ENCODE peak calls at places on chromosomes 13 and 19, in ten cellular contexts. K, A, W, G, X, T, R, H, J and I are unnamed samples.

GRCh38 chr13:41458187-41458938 is 1.0 kb downstream of the RGCC start:
- DNase-seq in K (peak; percentile 16), A (no peak), W (no peak), G (peak; percentile 51), X (peak; percentile 52), T (peak; percentile 91), R (no peak), H (peak; percentile 67), J (no peak), I (no peak)

GRCh38 chr19:55147408-55148251 is 1.4 kb downstream of the TNNT1 start:
- DNase-seq in K (no peak), A (no peak), W (no peak), G (no peak), X (no peak), T (no peak), R (no peak), H (no peak), J (no peak), I (no peak)

GRCh38 chr13:67095621-67096020 is 134.5 kb downstream of the PCDH9 start:
- DNase-seq in K (no peak), A (no peak), W (no peak), G (no peak), X (peak; percentile 2), T (no peak), R (no peak), H (no peak), J (no peak), I (no peak)

GRCh38 chr13:40146586-40147240 is 491.3 kb downstream of the COG6 start:
- DNase-seq in K (no peak), A (no peak), W (no peak), G (no peak), X (peak; percentile 38), T (no peak), R (no peak), H (no peak), J (no peak), I (no peak)

GRCh38 chr19:47005164-47005641 is 14.4 kb upstream of the NPAS1 start:
- DNase-seq in K (no peak), A (peak; percentile 54), W (no peak), G (peak; percentile 47), X (no peak), T (no peak), R (no peak), H (no peak), J (no peak), I (no peak)

GRCh38 chr13:93984876-93985275 is 494.6 kb downstream of the DCT start:
- DNase-seq in K (no peak), A (no peak), W (no peak), G (no peak), X (no peak), T (no peak), R (no peak), H (no peak), J (no peak), I (no peak)

GRCh38 chr13:26037302-26037701 is 14.5 kb downstream of the SHISA2 start:
- DNase-seq in K (no peak), A (no peak), W (peak; percentile 23), G (no peak), X (peak; percentile 40), T (no peak), R (no peak), H (no peak), J (peak; percentile 69), I (peak; percentile 67)

GRCh38 chr19:44722131-44723121 is 23.5 kb downstream of the CEACAM16 start:
- DNase-seq in K (no peak), A (no peak), W (no peak), G (peak; percentile 62), X (peak; percentile 48), T (no peak), R (no peak), H (no peak), J (no peak), I (no peak)

GRCh38 chr13:41668130-41668757 is 210.9 kb downstream of the RGCC start:
- DNase-seq in K (peak; percentile 86), A (peak; percentile 61), W (peak; percentile 86), G (peak; percentile 73), X (peak; percentile 94), T (no peak), R (no peak), H (peak; percentile 83), J (peak; percentile 23), I (no peak)

GRCh38 chr19:5018224-5019015 is 49.5 kb downstream of the KDM4B start:
- DNase-seq in K (no peak), A (no peak), W (no peak), G (no peak), X (no peak), T (peak; percentile 42), R (no peak), H (no peak), J (no peak), I (no peak)

GRCh38 chr13:36030670-36031331 is 100.4 kb downstream of the DCLK1 start:
- DNase-seq in K (no peak), A (no peak), W (no peak), G (no peak), X (peak; percentile 33), T (no peak), R (no peak), H (no peak), J (no peak), I (no peak)

GRCh38 chr19:41330476-41330875 is 20.5 kb downstream of the CCDC97 start:
- DNase-seq in K (no peak), A (no peak), W (no peak), G (no peak), X (no peak), T (no peak), R (no peak), H (no peak), J (no peak), I (no peak)

GRCh38 chr19:43311706-43312105 is 41.8 kb upstream of the CD177 start:
- DNase-seq in K (no peak), A (no peak), W (no peak), G (no peak), X (no peak), T (no peak), R (no peak), H (no peak), J (no peak), I (no peak)

GRCh38 chr19:18468517-18468916 is 30.6 kb upstream of the ISYNA1 start:
- DNase-seq in K (no peak), A (no peak), W (no peak), G (no peak), X (no peak), T (peak; percentile 72), R (no peak), H (peak; percentile 63), J (no peak), I (no peak)
- H3K4me1 ChIP-seq in K (peaks cover 11% of the 10 kb centered on the region), A (peaks cover 16% of the 10 kb centered on the region), W (peaks cover 13% of the 10 kb centered on the region), G (peaks cover 61% of the 10 kb centered on the region), X (no peaks in the 10 kb centered on the region), T (peaks cover 26% of the 10 kb centered on the region), R (peaks cover 78% of the 10 kb centered on the region), H (peaks cover 56% of the 10 kb centered on the region), J (no peaks in the 10 kb centered on the region), I (peaks cover 67% of the 10 kb centered on the region)

DNA sequence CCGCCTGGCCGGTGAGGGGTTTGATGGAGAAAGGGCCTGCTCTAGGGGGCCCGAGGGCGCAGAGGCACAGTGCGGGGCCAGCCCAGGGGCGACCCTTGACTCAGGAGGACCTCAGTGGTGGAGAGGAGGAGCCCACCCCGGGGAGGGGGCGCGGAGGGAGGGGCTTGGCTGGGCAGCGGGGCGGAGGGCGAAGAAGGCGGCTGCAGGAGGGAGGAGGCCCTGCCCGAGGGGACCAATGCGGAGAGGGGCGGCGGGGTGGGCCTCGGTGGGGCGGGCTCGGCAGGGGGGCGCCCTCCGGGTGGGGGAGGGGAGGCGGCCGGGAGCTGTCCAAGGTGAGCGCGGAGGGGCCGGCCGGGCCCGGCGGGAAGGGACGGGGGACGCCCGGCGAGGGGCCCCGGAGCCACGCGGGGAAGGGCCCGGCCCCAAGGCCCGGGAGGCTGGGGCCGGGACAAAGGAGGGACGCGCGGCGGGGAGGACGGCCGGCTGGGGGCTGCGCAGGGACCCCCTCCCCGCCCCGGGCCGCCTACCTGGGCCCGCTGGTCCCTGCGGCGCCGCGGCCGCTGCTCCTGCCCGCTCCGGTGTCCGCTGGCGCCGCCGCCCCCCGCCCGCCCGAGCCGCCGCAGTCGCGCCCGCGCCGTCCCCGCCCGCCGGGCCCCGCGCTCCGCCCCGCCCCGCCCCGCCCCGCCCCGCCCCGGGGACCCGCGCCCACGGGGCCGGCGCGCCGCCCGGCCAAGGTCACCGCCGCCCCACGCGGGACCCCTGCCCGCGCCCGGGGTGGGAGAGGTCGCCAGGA is at the start of gene DIRAS1:
- DNase-seq in K (no peak), A (no peak), W (no peak), G (no peak), X (no peak), T (no peak), R (no peak), H (peak; percentile 51), J (no peak), I (no peak)
- TF ChIP-seq POLR2AphosphoS5 in K (no peak), A (no peak), W (no peak), G (no peak), X (no peak), T (no peak), R (no peak), H (no peak), J (no peak), I (no peak)

DNA sequence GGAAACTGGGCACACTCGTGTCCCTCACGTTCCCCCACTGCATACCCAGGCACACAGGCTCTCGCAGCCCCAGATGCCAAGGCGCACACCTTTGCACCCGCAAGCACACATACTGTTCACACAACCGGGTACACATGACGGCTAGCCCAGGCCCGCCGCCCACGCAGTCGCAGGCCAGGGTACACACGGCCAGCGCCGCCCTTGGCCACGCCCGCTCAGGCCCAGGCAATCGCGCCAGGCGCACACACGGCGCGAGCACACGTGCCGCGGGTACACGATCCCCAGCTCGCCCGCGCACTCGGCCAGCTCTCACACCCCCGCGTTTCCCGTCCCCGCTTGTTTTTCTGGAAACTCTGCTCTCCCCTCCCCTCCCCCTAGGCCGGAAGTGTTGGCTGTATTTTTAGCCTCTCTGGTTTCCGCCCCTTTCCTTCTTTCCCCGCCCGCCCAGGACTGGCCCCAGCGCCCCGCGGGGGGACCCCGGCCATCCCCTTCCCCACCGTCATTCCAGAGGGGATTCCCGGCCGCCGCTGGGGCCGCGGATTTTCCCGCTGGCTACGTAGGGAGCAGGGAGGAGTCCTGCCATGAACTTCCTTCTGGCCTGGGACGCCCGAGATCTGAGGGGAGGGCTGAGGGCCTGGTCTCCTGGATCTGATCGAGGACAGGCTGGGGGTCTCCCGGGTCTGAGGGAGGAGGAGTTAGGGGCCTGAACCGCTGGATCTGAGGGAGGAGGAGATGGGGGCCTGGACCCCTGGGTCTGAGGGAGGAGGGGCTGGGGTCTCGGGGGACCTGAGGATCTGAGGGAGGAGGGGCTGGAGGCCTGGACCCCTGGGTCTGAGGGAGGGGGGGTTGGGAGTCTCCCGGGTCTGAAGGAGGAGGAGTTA is 4.0 kb upstream of the ZFP36 start:
- DNase-seq in K (peak; percentile 93), A (peak; percentile 95), W (peak; percentile 64), G (peak; percentile 95), X (peak; percentile 95), T (peak; percentile 98), R (peak; percentile 98), H (peak; percentile 97), J (no peak), I (no peak)
- TF ChIP-seq POLR2A in K (peak; percentile 54), A (no peak), W (peak; percentile 64), G (peak; percentile 24), X (no peak), T (peak; percentile 13), R (no peak), H (peak; percentile 43), J (peak; percentile 76), I (no peak)

DNA sequence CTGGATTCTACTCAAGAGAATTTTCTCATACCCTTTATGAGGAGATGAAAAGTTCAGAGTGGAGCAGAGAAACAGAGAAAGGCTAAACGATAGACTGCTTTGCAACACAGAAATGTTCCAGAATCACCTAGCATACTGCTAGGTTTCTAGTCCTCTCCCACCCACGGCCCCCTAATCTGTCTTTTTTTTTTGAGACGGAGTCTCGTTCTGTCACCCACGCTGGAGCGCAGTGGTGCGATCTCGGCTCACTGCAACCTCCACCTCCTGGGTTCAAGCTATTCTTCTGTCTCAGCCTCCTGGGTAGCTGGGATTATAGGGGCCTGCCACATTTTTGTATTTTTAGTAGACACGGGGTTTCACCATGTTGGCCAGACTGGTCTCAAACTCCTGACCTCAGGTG is 4.8 kb downstream of the SUGP2 start:
- DNase-seq in K (no peak), A (no peak), W (no peak), G (no peak), X (no peak), T (no peak), R (no peak), H (no peak), J (no peak), I (no peak)
- H3K4me1 ChIP-seq in K (peaks cover 10% of the 10 kb centered on the region), A (no peaks in the 10 kb centered on the region), W (peaks cover 9% of the 10 kb centered on the region), G (peaks cover 25% of the 10 kb centered on the region), X (peaks cover 6% of the 10 kb centered on the region), T (peaks cover 14% of the 10 kb centered on the region), R (peaks cover 17% of the 10 kb centered on the region), H (peaks cover 21% of the 10 kb centered on the region), J (no peaks in the 10 kb centered on the region), I (peaks cover 41% of the 10 kb centered on the region)